ENCODE peak calls at places on chromosomes 4 and X, in eight cellular contexts. O, T, L, G, N, J, Y and A are unnamed samples.

GRCh38 chrX:1673337-1673736 is 58.5 kb downstream of the ASMT start:
- DNase-seq in T (no peak), G (peak; percentile 54), L (peak; percentile 27), J (peak; percentile 36), O (no peak), Y (no peak), N (no peak), A (peak; percentile 52)

GRCh38 chr4:163107754-163108153 is 58.9 kb downstream of the NAF1 start:
- DNase-seq in T (no peak), L (no peak), J (no peak), N (no peak), G (peak; percentile 30), Y (no peak), O (no peak), A (no peak)

GRCh38 chr4:163895369-163896005 is 401.0 kb downstream of the TMA16 start:
- DNase-seq in O (no peak), Y (no peak), T (no peak), N (no peak), L (peak; percentile 23), G (no peak), J (no peak), A (peak; percentile 75)

GRCh38 chrX:11499076-11500044 is 166.4 kb downstream of the ARHGAP6 start:
- DNase-seq in N (no peak), J (no peak), O (no peak), Y (no peak), L (no peak), T (no peak), G (peak; percentile 6), A (no peak)

GRCh38 chr4:53788011-53788410 is 196.7 kb upstream of the LNX1 start:
- DNase-seq in T (no peak), J (no peak), Y (no peak), O (no peak), G (no peak), L (no peak), N (no peak), A (no peak)

GRCh38 chr4:83219344-83219990 is 65.1 kb downstream of the COQ2 start:
- DNase-seq in J (no peak), Y (no peak), T (no peak), L (peak; percentile 48), N (peak; percentile 69), G (no peak), O (peak; percentile 11), A (peak; percentile 50)

GRCh38 chr4:84224522-84224921 is 274.6 kb downstream of the NKX6-1 start:
- DNase-seq in L (no peak), Y (no peak), N (no peak), G (no peak), O (no peak), T (no peak), J (peak; percentile 38), A (no peak)

GRCh38 chr4:153467154-153467896 is 1.2 kb downstream of the TMEM131L start:
- DNase-seq in Y (peak; percentile 68), O (peak; percentile 91), N (peak; percentile 94), T (peak; percentile 41), G (peak; percentile 75), J (peak; percentile 44), L (no peak), A (no peak)

GRCh38 chr4:25654971-25655963 is at the start of gene SLC34A2:
- DNase-seq in L (no peak), T (no peak), G (no peak), J (peak; percentile 75), Y (no peak), O (peak; percentile 30), N (peak; percentile 91), A (no peak)

GRCh38 chr4:188976644-188977115 is 837.4 kb downstream of the TRIML1 start:
- DNase-seq in J (peak; percentile 87), Y (no peak), T (no peak), N (no peak), O (no peak), L (no peak), G (peak; percentile 50), A (no peak)

GRCh38 chrX:152641256-152641875 is 3.7 kb downstream of the GABRQ start:
- DNase-seq in N (no peak), J (peak; percentile 12), L (no peak), G (no peak), Y (no peak), O (no peak), T (no peak), A (no peak)

GRCh38 chrX:134172588-134173259 is 64.3 kb upstream of the CCDC160 start:
- DNase-seq in L (peak; percentile 38), T (peak; percentile 14), N (peak; percentile 77), J (peak; percentile 28), G (no peak), O (peak; percentile 6), Y (no peak), A (peak; percentile 19)

GRCh38 chr4:168647976-168648375 is 151.1 kb downstream of the PALLD start:
- DNase-seq in O (no peak), T (no peak), L (no peak), J (no peak), G (no peak), Y (no peak), N (no peak), A (no peak)

GRCh38 chr4:6856391-6856790 is 53.2 kb upstream of the TBC1D14 start:
- DNase-seq in L (no peak), N (no peak), O (no peak), J (no peak), T (no peak), Y (no peak), G (no peak), A (no peak)

GRCh38 chr4:123976285-123976684 is 579.7 kb downstream of the SPRY1 start:
- DNase-seq in O (no peak), L (no peak), T (no peak), Y (no peak), G (no peak), J (peak; percentile 65), N (no peak), A (no peak)

GRCh38 chr4:159358226-159358625 is 255.3 kb downstream of the RAPGEF2 start:
- DNase-seq in G (peak; percentile 22), Y (no peak), O (no peak), J (no peak), T (no peak), N (no peak), L (no peak), A (no peak)

GRCh38 chr4:13983189-13983790 is 355.8 kb upstream of the BOD1L1 start:
- DNase-seq in L (no peak), Y (no peak), J (no peak), T (no peak), O (no peak), N (no peak), G (no peak), A (no peak)

GRCh38 chr4:78704981-78705757 is 71.0 kb upstream of the BMP2K start:
- DNase-seq in T (no peak), J (no peak), O (no peak), Y (no peak), N (no peak), L (no peak), G (no peak), A (no peak)

GRCh38 chr4:54819044-54819443 is 161.3 kb downstream of the KIT start:
- DNase-seq in O (no peak), J (no peak), T (no peak), N (no peak), G (no peak), Y (no peak), L (no peak), A (no peak)

DNA sequence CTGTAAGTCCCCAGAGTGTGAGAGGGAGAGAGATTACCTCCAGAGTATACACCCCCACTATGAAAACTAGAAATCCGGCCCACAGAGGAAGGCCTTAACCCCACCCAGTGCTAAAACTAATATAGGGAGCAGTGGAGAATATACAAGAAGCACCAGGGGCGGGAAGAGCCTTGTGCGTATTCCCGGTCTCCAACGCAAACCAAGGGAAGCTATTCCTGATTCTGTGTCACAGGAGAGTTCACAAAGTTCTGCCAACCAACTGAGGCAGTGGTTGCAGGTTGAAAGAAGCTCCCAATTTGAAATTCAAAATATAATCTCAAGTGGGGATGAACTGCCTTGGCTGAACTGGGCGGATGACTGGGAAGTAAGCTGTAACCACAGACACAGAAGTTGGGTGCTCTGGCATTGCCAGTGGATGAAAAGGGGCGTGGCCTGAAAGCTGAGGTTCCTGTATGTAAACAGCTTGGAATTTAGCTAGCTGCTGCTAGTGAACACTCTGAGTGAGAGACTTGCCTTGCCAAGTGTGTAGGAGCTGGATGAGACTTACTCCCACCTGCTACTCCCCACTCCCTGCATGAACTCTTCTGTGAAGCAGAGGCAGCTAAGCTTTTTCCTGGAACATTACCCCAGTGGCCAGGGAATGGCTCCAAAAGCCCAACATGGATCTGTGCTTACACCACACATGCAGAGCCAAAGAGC is 32.7 kb downstream of the ELF2 start:
- DNase-seq in T (peak; percentile 33), N (no peak), Y (peak; percentile 67), J (peak; percentile 43), L (no peak), G (peak; percentile 28), O (no peak), A (no peak)
- H3K27ac ChIP-seq in T (no peak overlapping the region), N (no peak overlapping the region), Y (no peak overlapping the region), J (no peak overlapping the region), L (no peak overlapping the region), G (no peak overlapping the region), O (no peak overlapping the region), A (no peak overlapping the region)

DNA sequence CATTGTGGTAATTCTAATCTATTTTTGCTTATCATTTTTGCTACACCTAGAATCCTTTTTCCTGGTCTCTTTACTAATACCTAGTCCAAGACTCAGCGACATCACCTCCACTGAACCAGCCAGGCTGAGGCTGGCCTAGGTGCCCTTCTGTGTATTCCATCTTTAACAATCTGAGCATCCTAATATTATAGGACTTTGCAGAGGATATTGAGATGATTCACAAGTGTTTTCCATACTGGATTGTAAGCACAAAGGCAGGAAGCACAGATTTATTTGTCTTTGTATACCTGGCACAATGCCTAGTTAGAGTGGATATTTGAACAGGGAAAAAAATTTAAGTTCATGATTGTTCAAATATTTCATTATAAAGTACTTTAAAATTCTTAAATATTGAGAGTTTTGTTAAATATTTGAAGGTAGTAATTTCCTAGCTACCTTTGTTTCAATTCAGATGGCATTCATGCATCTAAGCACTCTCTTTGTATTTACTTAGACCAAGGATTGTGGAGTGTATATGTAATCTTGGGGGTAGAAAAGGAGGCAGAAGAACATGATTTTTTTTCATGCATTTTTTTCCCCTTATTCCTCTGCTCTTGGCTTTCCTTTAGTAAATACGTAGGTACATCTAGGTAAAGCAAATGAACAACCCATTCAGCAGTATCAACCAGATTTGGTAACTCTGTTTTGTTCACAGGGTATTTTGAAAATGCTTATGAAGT is 18.4 kb downstream of the SMARCA5 start:
- DNase-seq in O (no peak), Y (no peak), J (no peak), G (peak; percentile 50), L (no peak), N (peak; percentile 7), T (no peak), A (no peak)
- H3K36me3 ChIP-seq in O (peaks cover 71% of the 10 kb centered on the region), Y (peaks cover 83% of the 10 kb centered on the region), J (peaks cover 82% of the 10 kb centered on the region), G (peaks cover 91% of the 10 kb centered on the region), L (peaks cover 53% of the 10 kb centered on the region), N (peaks cover 68% of the 10 kb centered on the region), T (no peaks in the 10 kb centered on the region), A (peaks cover 77% of the 10 kb centered on the region)

DNA sequence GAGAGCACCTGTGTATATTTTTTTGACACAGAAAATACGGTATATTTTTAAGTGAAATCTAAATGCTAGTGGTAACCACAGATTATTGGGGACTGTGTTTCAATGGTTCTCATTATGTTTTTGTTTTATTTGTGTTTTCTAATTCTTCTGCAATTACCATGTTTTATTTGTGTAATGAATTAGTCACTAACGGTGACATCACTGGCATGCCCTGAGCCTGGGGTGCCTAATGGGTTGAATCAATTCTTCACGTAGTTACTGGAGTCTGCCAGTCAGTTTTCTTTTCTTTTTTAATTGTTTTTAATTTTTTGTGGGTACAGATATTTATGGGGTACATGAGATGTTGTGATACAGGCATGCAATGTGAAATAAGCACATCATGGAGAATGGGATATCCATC is 168.8 kb downstream of the RELL1 start:
- DNase-seq in Y (no peak), G (peak; percentile 54), J (no peak), N (no peak), T (no peak), O (no peak), L (no peak), A (no peak)
- H3K9me3 ChIP-seq in Y (no peaks in the 10 kb centered on the region), G (no peaks in the 10 kb centered on the region), J (no peaks in the 10 kb centered on the region), N (peaks cover 5% of the 10 kb centered on the region), T (no peaks in the 10 kb centered on the region), O (no peaks in the 10 kb centered on the region), L (peaks cover 4% of the 10 kb centered on the region), A (no peaks in the 10 kb centered on the region)

GRCh38 chr4:147754037-147754445 is 22.2 kb downstream of the ARHGAP10 start:
- DNase-seq in J (peak; percentile 25), G (peak; percentile 79), Y (no peak), L (no peak), T (no peak), N (no peak), O (no peak), A (no peak)
- H3K27ac ChIP-seq in J (peak overlapping the region; percentile 40), G (peak overlapping the region; percentile 23), Y (peak overlapping the region; percentile 76), L (no peak overlapping the region), T (no peak overlapping the region), N (no peak overlapping the region), O (peak overlapping the region; percentile 32), A (no peak overlapping the region)